ENCODE peak calls at places on chromosomes 7 and 10, in ten cellular contexts. One of them, this sample, is unnamed.

GRCh38 chr10:129690248-129691070 is 223.4 kb downstream of the MGMT start:
- DNase-seq in BE2C: no peak
- DNase-seq in AG04450: no peak
- DNase-seq in A549: no peak
- DNase-seq in chondrocyte: no peak
- DNase-seq in lower lobe of right lung: no peak
- DNase-seq in hypothalamus: no peak
- DNase-seq in NCI-H510A: no peak
- DNase-seq in RWPE1: no peak
- DNase-seq in HEK293T: no peak
- DNase-seq in this sample: no peak

GRCh38 chr10:53748319-53748718 is 975.7 kb upstream of the MBL2 start:
- DNase-seq in BE2C: no peak
- DNase-seq in AG04450: no peak
- DNase-seq in A549: no peak
- DNase-seq in chondrocyte: no peak
- DNase-seq in lower lobe of right lung: no peak
- DNase-seq in hypothalamus: no peak
- DNase-seq in NCI-H510A: no peak
- DNase-seq in RWPE1: no peak
- DNase-seq in HEK293T: no peak
- DNase-seq in this sample: no peak

GRCh38 chr7:102046373-102047117 is 229.1 kb downstream of the CUX1 start:
- DNase-seq in BE2C: no peak
- DNase-seq in AG04450: no peak
- DNase-seq in A549: no peak
- DNase-seq in chondrocyte: peak; percentile 14
- DNase-seq in lower lobe of right lung: no peak
- DNase-seq in hypothalamus: no peak
- DNase-seq in NCI-H510A: no peak
- DNase-seq in RWPE1: no peak
- DNase-seq in HEK293T: no peak
- DNase-seq in this sample: no peak

GRCh38 chr7:12322287-12322902 is 81.3 kb downstream of the VWDE start:
- DNase-seq in BE2C: no peak
- DNase-seq in AG04450: no peak
- DNase-seq in A549: no peak
- DNase-seq in chondrocyte: no peak
- DNase-seq in lower lobe of right lung: no peak
- DNase-seq in hypothalamus: no peak
- DNase-seq in NCI-H510A: no peak
- DNase-seq in RWPE1: no peak
- DNase-seq in HEK293T: no peak
- DNase-seq in this sample: no peak

GRCh38 chr10:79496896-79497295 is 15.4 kb upstream of the EIF5AL1 start:
- DNase-seq in BE2C: no peak
- DNase-seq in AG04450: no peak
- DNase-seq in A549: no peak
- DNase-seq in chondrocyte: no peak
- DNase-seq in lower lobe of right lung: no peak
- DNase-seq in hypothalamus: no peak
- DNase-seq in NCI-H510A: no peak
- DNase-seq in RWPE1: no peak
- DNase-seq in HEK293T: no peak
- DNase-seq in this sample: no peak

GRCh38 chr7:119132439-119132838 is 907.9 kb downstream of the ANKRD7 start:
- DNase-seq in BE2C: no peak
- DNase-seq in AG04450: no peak
- DNase-seq in A549: no peak
- DNase-seq in chondrocyte: no peak
- DNase-seq in lower lobe of right lung: no peak
- DNase-seq in hypothalamus: no peak
- DNase-seq in NCI-H510A: no peak
- DNase-seq in RWPE1: no peak
- DNase-seq in HEK293T: no peak
- DNase-seq in this sample: no peak

GRCh38 chr7:135389971-135390370 is 119.9 kb downstream of the CNOT4 start:
- DNase-seq in BE2C: no peak
- DNase-seq in AG04450: no peak
- DNase-seq in A549: no peak
- DNase-seq in chondrocyte: no peak
- DNase-seq in lower lobe of right lung: no peak
- DNase-seq in hypothalamus: no peak
- DNase-seq in NCI-H510A: no peak
- DNase-seq in RWPE1: no peak
- DNase-seq in HEK293T: no peak
- DNase-seq in this sample: no peak

GRCh38 chr10:103661198-103661950 is 167.9 kb downstream of the NEURL1 start:
- DNase-seq in BE2C: no peak
- DNase-seq in AG04450: peak; percentile 88
- DNase-seq in A549: no peak
- DNase-seq in chondrocyte: no peak
- DNase-seq in lower lobe of right lung: peak; percentile 87
- DNase-seq in hypothalamus: no peak
- DNase-seq in NCI-H510A: peak; percentile 95
- DNase-seq in RWPE1: no peak
- DNase-seq in HEK293T: peak; percentile 82
- DNase-seq in this sample: peak; percentile 21

GRCh38 chr10:71314028-71314693 is 4.9 kb upstream of the SLC29A3 start:
- DNase-seq in BE2C: peak; percentile 45
- DNase-seq in AG04450: no peak
- DNase-seq in A549: peak; percentile 70
- DNase-seq in chondrocyte: no peak
- DNase-seq in lower lobe of right lung: peak; percentile 65
- DNase-seq in hypothalamus: no peak
- DNase-seq in NCI-H510A: no peak
- DNase-seq in RWPE1: peak; percentile 81
- DNase-seq in HEK293T: peak; percentile 68
- DNase-seq in this sample: peak; percentile 7

This sample was measured in kidney glomerular epithelial cell.